ENCODE peak calls at places on chromosomes 2 and 18, in eight cellular contexts. H is MM.1S, X is hepatocyte, L is GM23338, S is SK-N-SH, B is PC-3, Q is HCT116, I is OCI-LY7. Z is an unnamed sample.

GRCh38 chr2:149860276-149860921 is 272.8 kb upstream of the MMADHC start:
- DNase-seq in I (no peak), H (no peak), L (no peak), X (no peak), Q (no peak), B (peak; percentile 20), S (no peak), Z (peak; percentile 78)

GRCh38 chr2:239245872-239246701 is 154.7 kb downstream of the HDAC4 start:
- DNase-seq in B (no peak), H (no peak), L (peak; percentile 35), I (no peak), S (peak; percentile 63), Q (no peak), X (no peak), Z (no peak)

GRCh38 chr2:54572636-54573531 is 116.8 kb downstream of the SPTBN1 start:
- DNase-seq in L (no peak), I (no peak), X (peak; percentile 28), B (peak; percentile 43), H (no peak), Q (no peak), S (no peak), Z (peak; percentile 68)

GRCh38 chr18:73954267-73954666 is 193.4 kb downstream of the FBXO15 start:
- DNase-seq in I (no peak), X (no peak), L (no peak), H (no peak), B (no peak), Q (no peak), S (no peak), Z (no peak)

GRCh38 chr2:58508021-58508420 is 266.9 kb upstream of the FANCL start:
- DNase-seq in X (no peak), Q (no peak), B (no peak), S (no peak), L (no peak), H (no peak), I (no peak), Z (no peak)

GRCh38 chr18:12694032-12694431 is 8.5 kb downstream of the CEP76 start:
- DNase-seq in S (no peak), H (no peak), I (no peak), L (no peak), Q (no peak), B (peak; percentile 31), X (no peak), Z (no peak)

GRCh38 chr2:138514173-138514572 is 12.6 kb downstream of the SPOPL start:
- DNase-seq in X (no peak), L (no peak), I (no peak), S (no peak), Q (no peak), H (no peak), B (no peak), Z (no peak)

GRCh38 chr2:144694456-144694855 is 174.5 kb upstream of the ZEB2 start:
- DNase-seq in S (no peak), Q (no peak), B (peak; percentile 60), H (no peak), I (no peak), X (no peak), L (no peak), Z (no peak)

GRCh38 chr2:86700705-86701104 is 19.4 kb upstream of the RMND5A start:
- DNase-seq in Q (no peak), L (no peak), S (no peak), B (no peak), X (no peak), I (no peak), H (no peak), Z (peak; percentile 63)

DNA sequence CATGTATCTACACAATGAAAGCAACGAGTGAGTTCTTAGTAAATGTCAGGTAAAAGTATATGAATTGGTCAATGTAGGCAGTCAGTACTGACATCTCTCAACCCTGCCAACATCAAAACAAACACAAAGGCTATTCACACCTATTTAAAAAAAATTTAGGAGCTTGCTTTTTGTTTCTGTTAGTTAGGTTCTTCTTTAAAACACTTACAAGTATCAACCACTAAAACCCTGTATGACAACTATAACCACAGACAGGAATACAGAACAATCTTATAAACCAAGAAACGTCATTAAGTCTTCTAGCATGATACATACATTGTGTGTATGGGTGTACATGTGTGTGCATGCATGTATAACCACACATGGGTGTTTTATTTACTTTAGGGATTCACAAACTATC is 131.0 kb downstream of the TCF4 start:
- DNase-seq in L (no peak), S (no peak), I (no peak), H (no peak), X (no peak), B (no peak), Q (no peak), Z (no peak)
- TF ChIP-seq EZH2phosphoT487 in L (no peak), S (no peak), I (no peak), H (no peak), X (no peak), B (no peak), Q (no peak), Z (no peak)

DNA sequence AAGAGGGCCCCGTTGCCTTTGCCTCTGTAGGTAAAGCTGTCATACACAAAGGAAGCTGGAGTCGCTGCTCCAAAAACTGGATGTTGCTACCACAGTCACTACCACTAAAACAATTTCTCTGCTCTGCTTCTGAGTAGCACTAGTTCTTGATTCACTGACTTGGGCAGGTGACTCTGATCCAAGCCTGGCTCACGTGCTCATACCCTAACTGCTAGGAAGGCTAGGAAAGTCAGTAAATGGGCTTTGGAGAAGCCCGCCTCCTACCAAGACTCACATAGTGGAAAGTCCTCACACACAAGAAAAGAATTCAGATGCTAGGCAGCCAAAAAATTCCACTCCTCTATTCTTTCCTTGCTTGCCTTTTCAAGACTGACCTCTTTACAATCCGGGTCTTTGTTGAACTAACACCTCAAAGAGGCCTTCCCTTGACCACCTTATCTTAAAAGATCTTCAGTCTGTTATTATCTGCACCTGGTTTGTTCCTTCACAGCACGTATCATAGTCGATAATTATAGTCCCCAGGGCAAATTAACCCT is 11.4 kb upstream of the DYNC1I2 start:
- DNase-seq in Q (no peak), B (no peak), S (no peak), L (peak; percentile 3), I (no peak), H (no peak), X (no peak), Z (no peak)
- H3K27ac ChIP-seq in Q (no peak overlapping the region), B (no peak overlapping the region), S (no peak overlapping the region), L (no peak overlapping the region), I (no peak overlapping the region), H (no peak overlapping the region), X (no peak overlapping the region), Z (no peak overlapping the region)

GRCh38 chr2:107775791-107776190 is 50.9 kb upstream of the RGPD4 start:
- DNase-seq in X (no peak), Q (no peak), L (no peak), B (peak; percentile 37), H (no peak), S (no peak), I (no peak), Z (no peak)
- TF ChIP-seq EZH2phosphoT487 in X (no peak), Q (no peak), L (no peak), B (no peak), H (no peak), S (no peak), I (no peak), Z (no peak)

DNA sequence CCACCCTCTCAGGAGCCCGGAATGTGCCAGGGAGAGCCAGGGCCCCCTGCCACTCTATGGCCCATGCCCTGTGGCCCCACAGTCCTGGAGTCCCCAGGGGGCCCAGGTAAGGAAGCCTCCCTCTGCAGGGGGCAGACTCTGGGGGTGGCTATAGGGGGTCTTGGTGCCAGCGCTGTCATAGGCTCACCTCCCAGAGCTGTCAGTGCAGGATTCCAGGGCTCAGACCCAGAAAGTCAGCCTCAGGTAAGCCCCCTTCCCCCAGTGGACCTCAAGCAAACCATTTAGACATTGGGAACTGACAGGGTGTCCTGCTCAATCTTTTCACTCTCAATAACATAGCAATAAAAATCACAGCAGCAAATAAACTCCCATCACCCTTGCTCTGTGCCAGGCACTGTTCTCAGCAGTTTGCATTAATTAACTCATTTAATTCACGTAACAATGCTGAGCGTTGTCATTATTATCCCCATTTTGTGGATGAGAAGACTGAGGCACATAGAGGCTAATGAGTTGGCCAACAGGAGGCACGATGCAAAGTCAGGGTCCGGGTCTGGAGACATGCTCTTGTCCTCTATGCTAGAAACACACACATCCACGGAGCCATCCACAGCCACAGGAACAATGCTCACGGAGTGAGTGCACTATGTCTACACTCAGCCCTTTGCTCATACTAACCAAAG is 79.6 kb downstream of the TNS1 start:
- DNase-seq in X (no peak), I (no peak), Q (no peak), B (no peak), L (no peak), H (no peak), S (no peak), Z (no peak)
- H3K27ac ChIP-seq in X (no peak overlapping the region), I (no peak overlapping the region), Q (no peak overlapping the region), B (no peak overlapping the region), L (no peak overlapping the region), H (no peak overlapping the region), S (peak overlapping the region; percentile 77), Z (peak overlapping the region; percentile 71)

DNA sequence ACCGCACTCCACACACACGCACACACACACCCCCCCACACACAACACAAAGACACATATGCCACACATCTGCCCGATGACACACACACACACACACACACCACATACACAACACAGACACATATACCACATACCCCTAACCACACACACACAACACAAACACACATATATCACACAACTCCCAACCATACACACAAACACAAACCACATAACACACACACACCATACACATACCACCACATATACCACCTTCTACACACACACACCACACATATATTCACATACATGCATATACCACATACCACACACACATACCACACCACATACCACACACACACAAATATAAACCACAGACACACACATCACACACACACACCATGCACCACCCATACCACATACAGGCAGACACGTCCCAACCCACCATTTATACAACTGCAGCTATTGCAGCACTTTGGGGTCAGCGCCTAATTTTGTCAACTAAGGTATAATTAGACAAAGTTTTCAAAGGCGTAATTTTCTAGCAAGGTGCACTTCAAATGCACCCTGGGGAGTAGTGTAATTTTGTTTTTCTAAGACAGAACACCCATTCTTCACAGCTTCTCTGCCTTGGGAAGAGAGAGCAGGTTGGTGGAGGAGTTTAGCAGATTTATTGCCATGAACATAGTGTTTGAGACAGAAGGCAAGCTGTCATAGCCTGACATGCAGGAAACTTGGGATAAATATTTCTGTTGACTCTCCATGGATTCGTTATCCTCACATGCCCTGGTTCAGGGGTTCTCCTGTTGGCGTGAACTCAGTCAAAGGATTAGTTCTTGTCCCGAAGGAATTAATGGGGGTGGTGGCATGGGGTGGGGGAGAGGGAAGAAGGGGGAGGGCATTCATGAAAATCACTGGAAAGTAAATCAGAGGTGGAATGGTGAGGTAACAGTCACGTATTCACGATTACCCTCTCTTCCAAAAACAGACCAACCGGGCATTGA is 416.1 kb downstream of the LPIN1 start:
- DNase-seq in L (no peak), S (no peak), H (no peak), B (no peak), Q (no peak), X (no peak), I (no peak), Z (no peak)
- TF ChIP-seq EZH2phosphoT487 in L (no peak), S (no peak), H (no peak), B (no peak), Q (no peak), X (no peak), I (no peak), Z (no peak)

GRCh38 chr18:63664571-63664970 is 2.9 kb upstream of the SERPINB3 start:
- DNase-seq in Q (no peak), L (no peak), B (no peak), I (no peak), X (no peak), H (no peak), S (no peak), Z (no peak)
- H3K27ac ChIP-seq in Q (no peak overlapping the region), L (no peak overlapping the region), B (peak overlapping the region; percentile 23), I (no peak overlapping the region), X (no peak overlapping the region), H (no peak overlapping the region), S (no peak overlapping the region), Z (no peak overlapping the region)

GRCh38 chr2:231051116-231051515 is 5.6 kb upstream of the PSMD1 start:
- DNase-seq in X (no peak), S (no peak), I (no peak), H (no peak), L (no peak), Q (no peak), B (no peak), Z (no peak)
- TF ChIP-seq EZH2phosphoT487 in X (no peak), S (no peak), I (no peak), H (no peak), L (no peak), Q (no peak), B (no peak), Z (no peak)